ENCODE peak calls at places on chromosome 13, in five cellular contexts. G is CD8-positive, alpha-beta T cell; D is transverse colon; C is uterus; E is AG10803. W is an unnamed sample.

GRCh38 chr13:42525035-42525504 is 48.9 kb upstream of the TNFSF11 start:
- DNase-seq in G (no peak), D (no peak), C (no peak), E (peak), W (no peak)

GRCh38 chr13:113405481-113406300 is 41.8 kb upstream of the GRTP1 start:
- DNase-seq in G (no peak), D (no peak), C (no peak), E (no peak), W (no peak)

GRCh38 chr13:96821971-96822370 is 172.3 kb downstream of the OXGR1 start:
- DNase-seq in G (no peak), D (no peak), C (no peak), E (no peak), W (no peak)

GRCh38 chr13:35566340-35566739 is 89.9 kb upstream of the MAB21L1 start:
- DNase-seq in G (peak), D (no peak), C (no peak), E (peak), W (no peak)

GRCh38 chr13:31896427-31896826 is 135.1 kb upstream of the FRY start:
- DNase-seq in G (no peak), D (no peak), C (no peak), E (peak), W (peak)

GRCh38 chr13:113582841-113583631 is 1.5 kb upstream of the TFDP1 start:
- DNase-seq in G (no peak), D (peak), C (no peak), E (no peak), W (no peak)

GRCh38 chr13:67118277-67118676 is 111.9 kb downstream of the PCDH9 start:
- DNase-seq in G (no peak), D (no peak), C (no peak), E (no peak), W (no peak)

GRCh38 chr13:49791214-49791752 is 1.2 kb downstream of the KPNA3 start:
- DNase-seq in G (no peak), D (peak), C (no peak), E (peak), W (peak)

GRCh38 chr13:44210525-44210924 is 163.1 kb upstream of the SERP2 start:
- DNase-seq in G (no peak), D (no peak), C (no peak), E (no peak), W (no peak)

GRCh38 chr13:89279374-89279773 is 1608.2 kb downstream of the SLITRK5 start:
- DNase-seq in G (no peak), D (no peak), C (no peak), E (no peak), W (no peak)

GRCh38 chr13:113544071-113544891 is 40.3 kb upstream of the TFDP1 start:
- DNase-seq in G (no peak), D (no peak), C (no peak), E (no peak), W (no peak)

GRCh38 chr13:19860884-19861655 is 2.4 kb downstream of the ZMYM5 start:
- DNase-seq in G (no peak), D (no peak), C (no peak), E (peak), W (no peak)

GRCh38 chr13:74795526-74795925 is 661.3 kb upstream of the KLF12 start:
- DNase-seq in G (no peak), D (no peak), C (no peak), E (no peak), W (no peak)

GRCh38 chr13:74794147-74794546 is 659.9 kb upstream of the KLF12 start:
- DNase-seq in G (no peak), D (no peak), C (no peak), E (no peak), W (no peak)

GRCh38 chr13:74796126-74796643 is 662.0 kb upstream of the KLF12 start:
- DNase-seq in G (no peak), D (no peak), C (no peak), E (no peak), W (no peak)

GRCh38 chr13:74794582-74794981 is 660.4 kb upstream of the KLF12 start:
- DNase-seq in G (no peak), D (no peak), C (no peak), E (peak), W (no peak)
- TF ChIP-seq CTCF in G (no peak), D (no peak), C (no peak), E (no peak), W (no peak)

GRCh38 chr13:75760182-75760981 is 124.3 kb downstream of the LMO7 start:
- DNase-seq in G (no peak), D (peak), C (no peak), E (no peak), W (peak)
- TF ChIP-seq CTCF in G (peak), D (peak), C (no peak), E (peak), W (no peak)

GRCh38 chr13:74730556-74731331 is 596.5 kb upstream of the KLF12 start:
- DNase-seq in G (no peak), D (no peak), C (no peak), E (no peak), W (no peak)
- TF ChIP-seq CTCF in G (no peak), D (no peak), C (no peak), E (no peak), W (no peak)

GRCh38 chr13:46615888-46616531 is 63.0 kb downstream of the LRCH1 start:
- DNase-seq in G (no peak), D (no peak), C (peak), E (no peak), W (no peak)
- TF ChIP-seq CTCF in G (no peak), D (no peak), C (no peak), E (no peak), W (no peak)

GRCh38 chr13:22800726-22801401 is 379.9 kb upstream of the SGCG start:
- DNase-seq in G (no peak), D (peak), C (no peak), E (peak), W (no peak)

DNA sequence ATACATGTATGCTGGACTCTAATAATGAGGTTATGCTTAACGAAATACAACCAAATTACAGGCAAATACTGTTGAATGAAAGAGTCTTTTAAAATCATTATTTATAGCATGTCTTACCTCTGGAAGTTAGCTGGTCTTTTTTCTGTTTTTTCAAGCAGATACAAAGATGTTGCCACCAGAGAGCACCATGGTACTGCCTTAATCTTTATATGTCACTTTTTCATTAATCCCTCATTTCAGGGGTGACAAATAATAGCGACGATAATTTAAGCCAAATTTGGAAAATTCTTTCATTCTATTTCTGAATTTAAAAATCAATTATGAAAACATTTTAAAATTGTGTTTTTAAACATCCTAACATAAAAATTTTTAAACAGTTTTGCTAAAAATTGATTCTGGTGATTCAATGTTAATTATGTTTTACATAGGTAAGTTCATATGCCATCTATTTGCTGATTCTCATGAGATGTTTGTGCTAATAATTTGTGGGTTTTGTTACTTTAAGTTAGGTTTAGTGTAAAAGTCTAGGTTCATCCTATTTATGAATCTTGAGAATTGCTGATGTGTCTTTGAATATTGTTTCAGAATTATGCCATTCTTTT is 379.3 kb upstream of the SGCG start:
- DNase-seq in G (no peak), D (no peak), C (no peak), E (peak), W (no peak)
- TF ChIP-seq CTCF in G (no peak), D (peak), C (peak), E (peak), W (no peak)

GRCh38 chr13:98466634-98467236 is 110.2 kb downstream of the STK24 start:
- DNase-seq in G (no peak), D (peak), C (no peak), E (peak), W (peak)
- TF ChIP-seq CTCF in G (no peak), D (peak), C (peak), E (peak), W (peak)

GRCh38 chr13:98315466-98315865 is 138.4 kb upstream of the RNF113B start:
- DNase-seq in G (no peak), D (no peak), C (no peak), E (peak), W (no peak)
- TF ChIP-seq CTCF in G (no peak), D (no peak), C (no peak), E (peak), W (no peak)